ENCODE peak calls at places on chromosomes 5 and 9, in four cellular contexts. R is stimulated activated CD4-positive, alpha-beta T cell treated with anti-CD3 and anti-CD28 coated beads, Interleukin-1b, Interleukin-23, amount 100 ng/mL, for 1 hour; O is NCI-H524; I is hepatocyte. F is an unnamed sample.

GRCh38 chr5:42013561-42013960 is 88.5 kb downstream of the FBXO4 start:
- DNase-seq in R (no peak), O (no peak), I (no peak), F (no peak)

GRCh38 chr5:37840036-37840909 is at the start of gene GDNF:
- DNase-seq in R (no peak), O (peak; percentile 72), I (peak; percentile 61), F (peak; percentile 88)

GRCh38 chr5:124604419-124604818 is 142.0 kb downstream of the ZNF608 start:
- DNase-seq in R (no peak), O (no peak), I (no peak), F (no peak)

GRCh38 chr5:102611312-102611711 is 112.5 kb upstream of the SLCO6A1 start:
- DNase-seq in R (no peak), O (no peak), I (no peak), F (no peak)

GRCh38 chr5:3590967-3591900 is 4.4 kb upstream of the IRX1 start:
- DNase-seq in R (no peak), O (peak; percentile 52), I (no peak), F (no peak)

GRCh38 chr5:40984884-40985283 is 75.6 kb downstream of the C7 start:
- DNase-seq in R (no peak), O (no peak), I (no peak), F (no peak)

GRCh38 chr9:115686069-115686468 is 467.5 kb upstream of the PAPPA start:
- DNase-seq in R (no peak), O (no peak), I (no peak), F (no peak)

GRCh38 chr9:128420651-128421473 is at the start of gene CERCAM:
- DNase-seq in R (no peak), O (peak; percentile 88), I (peak; percentile 87), F (peak; percentile 73)

GRCh38 chr5:140214831-140215230 is 39.8 kb downstream of the CYSTM1 start:
- DNase-seq in R (no peak), O (no peak), I (no peak), F (no peak)

GRCh38 chr5:159581502-159582249 is 251.4 kb upstream of the IL12B start:
- DNase-seq in R (no peak), O (no peak), I (no peak), F (no peak)

GRCh38 chr9:91036826-91037510 is 235.3 kb downstream of the SYK start:
- DNase-seq in R (peak; percentile 27), O (peak; percentile 84), I (peak; percentile 91), F (peak; percentile 78)

GRCh38 chr5:55159763-55160492 is at the start of gene GPX8:
- DNase-seq in R (no peak), O (peak; percentile 77), I (peak; percentile 79), F (no peak)

GRCh38 chr9:133204335-133204992 is 4.6 kb downstream of the OBP2B start:
- DNase-seq in R (no peak), O (no peak), I (no peak), F (no peak)

GRCh38 chr9:131676431-131676972 is 63.4 kb downstream of the RAPGEF1 start:
- DNase-seq in R (no peak), O (no peak), I (no peak), F (no peak)

GRCh38 chr5:132655821-132656773 is 1.9 kb upstream of the IL13 start:
- DNase-seq in R (peak; percentile 27), O (peak; percentile 55), I (peak; percentile 38), F (no peak)

GRCh38 chr9:128098936-128099931 is 28.3 kb downstream of the PTGES2 start:
- DNase-seq in R (no peak), O (peak; percentile 45), I (peak; percentile 48), F (no peak)

GRCh38 chr9:20884985-20885593 is 146.4 kb downstream of the HACD4 start:
- DNase-seq in R (peak; percentile 47), O (peak; percentile 40), I (peak; percentile 62), F (peak; percentile 4)

GRCh38 chr5:158861366-158861765 is 238.3 kb downstream of the EBF1 start:
- DNase-seq in R (no peak), O (no peak), I (no peak), F (no peak)

GRCh38 chr9:129626079-129626943 is at the start of gene NTMT1:
- DNase-seq in R (peak; percentile 91), O (peak; percentile 82), I (peak; percentile 93), F (peak; percentile 93)

GRCh38 chr9:121735065-121735791 is 83.8 kb downstream of the DAB2IP start:
- DNase-seq in R (no peak), O (peak; percentile 37), I (peak; percentile 50), F (peak; percentile 84)

GRCh38 chr5:151082976-151083651 is 2.3 kb upstream of the TNIP1 start:
- DNase-seq in R (peak; percentile 31), O (peak; percentile 50), I (peak; percentile 73), F (no peak)

GRCh38 chr5:143606043-143606752 is 202.7 kb upstream of the NR3C1 start:
- DNase-seq in R (no peak), O (no peak), I (no peak), F (no peak)

GRCh38 chr5:159149085-159149484 is 49.4 kb upstream of the EBF1 start:
- DNase-seq in R (no peak), O (no peak), I (no peak), F (no peak)

GRCh38 chr5:112154940-112155686 is 264.0 kb downstream of the EPB41L4A start:
- DNase-seq in R (no peak), O (no peak), I (no peak), F (no peak)

GRCh38 chr5:143055596-143056330 is 285.6 kb downstream of the ARHGAP26 start:
- DNase-seq in R (no peak), O (no peak), I (no peak), F (no peak)

GRCh38 chr5:43171926-43172325 is 20.1 kb upstream of the NIM1K start:
- DNase-seq in R (no peak), O (no peak), I (no peak), F (no peak)

F was measured in HuH-7.5.